ENCODE peak calls at places on chromosomes 2 and 18, in eight cellular contexts. M, J, E, H, K, N, B and P are unnamed samples.

GRCh38 chr2:33018271-33018670 is 71.5 kb downstream of the LTBP1 start:
- DNase-seq in J (no peak), N (no peak), E (no peak), B (no peak), K (no peak), M (no peak), H (no peak), P (no peak)

GRCh38 chr2:9554841-9555337 is 741 bp downstream of the ADAM17 start:
- DNase-seq in E (peak; percentile 83), B (peak; percentile 73), M (peak; percentile 92), J (peak; percentile 80), N (no peak), K (peak; percentile 58), H (peak; percentile 86), P (peak; percentile 67)

GRCh38 chr2:222105046-222105445 is 193.8 kb downstream of the PAX3 start:
- DNase-seq in K (peak; percentile 30), E (no peak), B (no peak), J (no peak), M (no peak), H (peak; percentile 42), N (no peak), P (no peak)

GRCh38 chr2:48131503-48132293 is 225.4 kb upstream of the FBXO11 start:
- DNase-seq in E (peak; percentile 81), N (no peak), H (no peak), K (no peak), J (peak; percentile 59), B (no peak), M (peak; percentile 80), P (no peak)

GRCh38 chr2:149653831-149654445 is 66.4 kb upstream of the MMADHC start:
- DNase-seq in H (no peak), E (no peak), K (no peak), N (no peak), J (no peak), M (no peak), B (no peak), P (peak; percentile 33)

GRCh38 chr18:73023975-73024374 is 156.2 kb upstream of the NETO1 start:
- DNase-seq in M (no peak), K (no peak), J (no peak), B (no peak), E (no peak), N (no peak), H (no peak), P (no peak)

GRCh38 chr2:153477096-153477555 is 1.4 kb downstream of the RPRM start:
- DNase-seq in E (peak; percentile 44), J (no peak), H (no peak), N (no peak), M (no peak), K (no peak), B (peak; percentile 51), P (peak; percentile 39)

GRCh38 chr2:134280231-134280630 is 26.4 kb downstream of the MGAT5 start:
- DNase-seq in J (no peak), K (no peak), B (no peak), N (no peak), E (no peak), M (no peak), H (no peak), P (no peak)

GRCh38 chr18:70046207-70046606 is 98.5 kb upstream of the CD226 start:
- DNase-seq in K (no peak), J (peak; percentile 58), B (no peak), E (no peak), M (peak; percentile 42), N (no peak), H (peak; percentile 33), P (no peak)

GRCh38 chr2:170157025-170157684 is 20.8 kb upstream of the MYO3B start:
- DNase-seq in B (no peak), K (peak; percentile 87), H (no peak), E (no peak), M (peak; percentile 42), N (no peak), J (peak; percentile 77), P (no peak)

GRCh38 chr2:231321556-231322334 is 73.8 kb upstream of the B3GNT7 start:
- DNase-seq in H (no peak), N (no peak), M (no peak), E (no peak), B (no peak), K (no peak), J (no peak), P (no peak)

GRCh38 chr18:76482267-76482666 is 12.8 kb downstream of the ZNF516 start:
- DNase-seq in J (no peak), K (no peak), N (no peak), H (no peak), E (no peak), M (no peak), B (no peak), P (no peak)

GRCh38 chr2:114294814-114295213 is 147.6 kb upstream of the DPP10 start:
- DNase-seq in B (peak; percentile 29), J (no peak), K (no peak), E (no peak), M (no peak), H (no peak), N (no peak), P (no peak)

GRCh38 chr2:189835855-189836558 is 51.8 kb downstream of the PMS1 start:
- DNase-seq in K (no peak), N (no peak), E (no peak), J (no peak), H (no peak), B (no peak), M (no peak), P (no peak)

GRCh38 chr2:232076736-232077135 is 115.2 kb downstream of the DIS3L2 start:
- DNase-seq in M (peak; percentile 56), H (no peak), K (no peak), J (no peak), B (no peak), N (no peak), E (no peak), P (no peak)

GRCh38 chr2:204024503-204024902 is 87.9 kb downstream of the ICOS start:
- DNase-seq in N (peak; percentile 19), H (peak; percentile 46), M (peak; percentile 48), J (peak; percentile 13), B (peak; percentile 50), E (peak; percentile 63), K (peak; percentile 68), P (peak; percentile 73)

GRCh38 chr2:138949517-138949916 is 169.3 kb upstream of the NXPH2 start:
- DNase-seq in K (peak; percentile 95), M (no peak), H (peak; percentile 75), N (peak; percentile 85), E (no peak), J (peak; percentile 19), B (no peak), P (no peak)

GRCh38 chr2:238803996-238804395 is 43.9 kb upstream of the TWIST2 start:
- DNase-seq in M (no peak), H (no peak), N (no peak), J (no peak), K (no peak), B (no peak), E (no peak), P (no peak)
- TF ChIP-seq EZH2 in M (no peak), H (no peak), N (no peak), J (no peak), K (no peak), B (no peak), E (no peak), P (no peak)

GRCh38 chr2:27220091-27220490 is 2.9 kb downstream of the CAD start:
- DNase-seq in M (no peak), B (no peak), E (no peak), N (no peak), K (no peak), H (no peak), J (no peak), P (no peak)

GRCh38 chr2:27218614-27219013 is 1.4 kb downstream of the CAD start:
- DNase-seq in H (no peak), N (no peak), M (no peak), J (no peak), E (no peak), B (no peak), K (no peak), P (no peak)

GRCh38 chr2:27216416-27217137 is 592 bp upstream of the CAD start:
- DNase-seq in E (no peak), N (no peak), K (no peak), B (no peak), J (no peak), M (no peak), H (no peak), P (peak; percentile 66)

GRCh38 chr2:27214936-27215335 is 2.2 kb upstream of the CAD start:
- DNase-seq in M (no peak), K (no peak), J (no peak), N (no peak), E (no peak), H (no peak), B (no peak), P (no peak)

DNA sequence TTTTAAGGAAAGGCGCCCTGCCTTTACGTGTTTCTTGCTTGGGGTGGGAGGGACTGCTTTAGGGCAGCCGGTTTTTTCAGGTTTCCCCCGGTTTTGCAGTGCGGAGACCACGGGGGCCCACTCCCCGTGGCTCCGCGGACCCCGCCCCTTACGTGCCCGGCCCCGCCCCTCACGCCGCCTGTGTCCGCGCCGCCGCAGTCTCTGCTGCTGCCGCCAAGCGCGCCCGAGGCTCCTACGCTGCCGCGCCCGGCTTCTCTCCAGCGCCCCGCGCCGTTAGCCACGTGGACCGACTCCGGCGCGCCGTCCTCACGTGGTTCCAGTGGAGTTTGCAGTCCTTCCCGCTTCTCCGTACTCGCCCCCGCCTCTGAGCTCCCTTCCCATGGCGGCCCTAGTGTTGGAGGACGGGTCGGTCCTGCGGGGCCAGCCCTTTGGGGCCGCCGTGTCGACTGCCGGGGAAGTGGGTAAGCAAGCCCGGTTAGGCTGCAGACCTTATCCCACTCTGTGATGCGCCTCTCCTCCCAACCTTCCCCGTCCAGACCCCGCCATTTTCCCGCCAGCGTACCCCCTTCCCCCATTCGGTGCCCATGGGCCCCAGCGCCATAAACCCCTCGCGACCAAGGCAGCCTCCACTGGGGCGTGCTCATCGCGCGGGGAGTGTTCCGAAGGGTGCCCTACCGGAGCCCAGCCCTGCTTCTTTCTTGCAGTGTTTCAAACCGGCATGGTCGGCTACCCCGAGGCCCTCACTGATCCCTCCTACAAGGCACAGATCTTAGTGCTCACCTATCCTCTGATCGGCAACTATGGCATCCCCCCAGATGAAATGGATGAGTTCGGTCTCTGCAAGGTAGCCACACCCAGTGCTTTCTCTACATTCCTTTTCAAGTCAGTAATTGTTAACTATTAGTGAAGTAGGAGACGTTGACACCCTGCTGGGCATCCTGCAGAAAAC is at the start of gene CAD:
- DNase-seq in J (peak; percentile 65), M (peak; percentile 80), H (peak; percentile 76), K (peak; percentile 82), B (peak; percentile 96), N (peak; percentile 56), E (peak; percentile 97), P (peak; percentile 97)
- H2AFZ ChIP-seq in J (peak within 1 kb of the TSS; percentile 59), M (peak within 1 kb of the TSS; percentile 91), H (peak within 1 kb of the TSS; percentile 88), K (peak within 1 kb of the TSS; percentile 79), B (peak within 1 kb of the TSS; percentile 21), N (no peak within 1 kb of the TSS), E (peak within 1 kb of the TSS; percentile 57), P (no peak within 1 kb of the TSS)

DNA sequence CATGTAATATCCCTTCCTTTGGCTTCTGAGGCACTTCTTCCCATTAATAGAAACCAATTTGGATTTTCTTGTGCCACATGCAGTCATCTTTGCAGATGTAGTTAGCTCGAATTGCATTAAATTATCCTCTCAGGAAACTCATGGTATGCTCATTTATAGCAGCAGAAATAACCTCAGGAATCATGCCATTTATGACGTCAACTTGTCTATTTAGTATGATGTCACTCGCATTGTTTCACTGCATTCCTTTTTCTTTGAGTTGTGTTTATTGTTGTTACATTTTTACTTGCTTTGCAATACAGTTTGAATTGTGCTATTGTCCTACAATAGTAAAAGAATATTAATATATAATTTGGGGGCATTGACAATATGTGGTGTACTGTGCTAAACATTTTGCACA is 163.7 kb downstream of the RBM43 start:
- DNase-seq in E (no peak), H (no peak), K (no peak), J (peak; percentile 15), N (no peak), M (peak; percentile 14), B (no peak), P (no peak)
- TF ChIP-seq EZH2 in E (no peak), H (no peak), K (no peak), J (no peak), N (no peak), M (no peak), B (no peak), P (no peak)

GRCh38 chr18:25827961-25828561 is 262.4 kb downstream of the SS18 start:
- DNase-seq in K (peak; percentile 14), B (no peak), J (peak; percentile 71), M (peak; percentile 25), H (no peak), E (no peak), N (no peak), P (peak; percentile 34)
- H2AFZ ChIP-seq in K (no peak overlapping the region), B (peak overlapping the region; percentile 84), J (peak overlapping the region; percentile 54), M (no peak overlapping the region), H (peak overlapping the region; percentile 86), E (no peak overlapping the region), N (no peak overlapping the region), P (peak overlapping the region; percentile 90)